ENCODE peak calls at places on chromosome X, in nine cellular contexts. One of them, this sample, is unnamed. For H3K9me3, the result is how much of the 10 kb centered on the place peaks cover.

GRCh38 chrX:53421772-53422090 is 723 bp downstream of the SMC1A start:
- DNase-seq in aorta: no peak
- DNase-seq in SK-N-SH: no peak
- DNase-seq in fibroblast of lung: no peak
- DNase-seq in colonic mucosa: no peak
- DNase-seq in stomach: no peak
- DNase-seq in MG63: no peak
- DNase-seq in CD8-positive, alpha-beta memory T cell: no peak
- DNase-seq in WERI-Rb-1: no peak
- DNase-seq in this sample: no peak

GRCh38 chrX:2464677-2465166 is 36.1 kb downstream of the DHRSX start:
- DNase-seq in aorta: no peak
- DNase-seq in SK-N-SH: no peak
- DNase-seq in fibroblast of lung: peak
- DNase-seq in colonic mucosa: no peak
- DNase-seq in stomach: no peak
- DNase-seq in MG63: no peak
- DNase-seq in CD8-positive, alpha-beta memory T cell: no peak
- DNase-seq in WERI-Rb-1: no peak
- DNase-seq in this sample: no peak

GRCh38 chrX:70452143-70452733 is 7.6 kb downstream of the DLG3 start:
- DNase-seq in aorta: peak
- DNase-seq in SK-N-SH: peak
- DNase-seq in fibroblast of lung: peak
- DNase-seq in colonic mucosa: peak
- DNase-seq in stomach: peak
- DNase-seq in MG63: peak
- DNase-seq in CD8-positive, alpha-beta memory T cell: peak
- DNase-seq in WERI-Rb-1: peak
- DNase-seq in this sample: peak

GRCh38 chrX:42732506-42732905 is 45.5 kb downstream of the PPP1R2C start:
- DNase-seq in aorta: no peak
- DNase-seq in SK-N-SH: no peak
- DNase-seq in fibroblast of lung: peak
- DNase-seq in colonic mucosa: no peak
- DNase-seq in stomach: no peak
- DNase-seq in MG63: peak
- DNase-seq in CD8-positive, alpha-beta memory T cell: no peak
- DNase-seq in WERI-Rb-1: no peak
- DNase-seq in this sample: no peak

GRCh38 chrX:130091976-130092522 is 18.2 kb downstream of the ELF4 start:
- DNase-seq in aorta: peak
- DNase-seq in SK-N-SH: no peak
- DNase-seq in fibroblast of lung: no peak
- DNase-seq in colonic mucosa: peak
- DNase-seq in stomach: peak
- DNase-seq in MG63: no peak
- DNase-seq in CD8-positive, alpha-beta memory T cell: peak
- DNase-seq in WERI-Rb-1: peak
- DNase-seq in this sample: peak

GRCh38 chrX:46587158-46587557 is 13.6 kb downstream of the CHST7 start:
- DNase-seq in aorta: no peak
- DNase-seq in SK-N-SH: no peak
- DNase-seq in fibroblast of lung: peak
- DNase-seq in colonic mucosa: no peak
- DNase-seq in stomach: no peak
- DNase-seq in MG63: peak
- DNase-seq in CD8-positive, alpha-beta memory T cell: no peak
- DNase-seq in WERI-Rb-1: no peak
- DNase-seq in this sample: no peak

GRCh38 chrX:65811558-65812228 is 144.2 kb downstream of the MSN start:
- DNase-seq in aorta: no peak
- DNase-seq in SK-N-SH: no peak
- DNase-seq in fibroblast of lung: no peak
- DNase-seq in colonic mucosa: no peak
- DNase-seq in stomach: no peak
- DNase-seq in MG63: no peak
- DNase-seq in CD8-positive, alpha-beta memory T cell: no peak
- DNase-seq in WERI-Rb-1: no peak
- DNase-seq in this sample: no peak

GRCh38 chrX:44343412-44343942 is at the start of gene EFHC2:
- DNase-seq in aorta: peak
- DNase-seq in SK-N-SH: peak
- DNase-seq in fibroblast of lung: peak
- DNase-seq in colonic mucosa: no peak
- DNase-seq in stomach: peak
- DNase-seq in MG63: peak
- DNase-seq in CD8-positive, alpha-beta memory T cell: peak
- DNase-seq in WERI-Rb-1: peak
- DNase-seq in this sample: peak

GRCh38 chrX:40470830-40471429 is 109.8 kb upstream of the ATP6AP2 start:
- DNase-seq in aorta: no peak
- DNase-seq in SK-N-SH: no peak
- DNase-seq in fibroblast of lung: peak
- DNase-seq in colonic mucosa: no peak
- DNase-seq in stomach: no peak
- DNase-seq in MG63: no peak
- DNase-seq in CD8-positive, alpha-beta memory T cell: no peak
- DNase-seq in WERI-Rb-1: peak
- DNase-seq in this sample: no peak

GRCh38 chrX:149825424-149825823 is 43.7 kb downstream of the MAGEA9 start:
- DNase-seq in aorta: no peak
- DNase-seq in SK-N-SH: peak
- DNase-seq in fibroblast of lung: no peak
- DNase-seq in colonic mucosa: no peak
- DNase-seq in stomach: no peak
- DNase-seq in MG63: peak
- DNase-seq in CD8-positive, alpha-beta memory T cell: peak
- DNase-seq in WERI-Rb-1: peak
- DNase-seq in this sample: no peak

GRCh38 chrX:17559728-17560379 is 177.4 kb upstream of the SCML1 start:
- DNase-seq in aorta: no peak
- DNase-seq in SK-N-SH: no peak
- DNase-seq in fibroblast of lung: peak
- DNase-seq in colonic mucosa: no peak
- DNase-seq in stomach: peak
- DNase-seq in MG63: peak
- DNase-seq in CD8-positive, alpha-beta memory T cell: no peak
- DNase-seq in WERI-Rb-1: no peak
- DNase-seq in this sample: no peak

GRCh38 chrX:65630771-65631170 is 36.7 kb upstream of the MSN start:
- DNase-seq in aorta: no peak
- DNase-seq in SK-N-SH: no peak
- DNase-seq in fibroblast of lung: no peak
- DNase-seq in colonic mucosa: no peak
- DNase-seq in stomach: no peak
- DNase-seq in MG63: no peak
- DNase-seq in CD8-positive, alpha-beta memory T cell: no peak
- DNase-seq in WERI-Rb-1: no peak
- DNase-seq in this sample: no peak

GRCh38 chrX:153782324-153782723 is 1.5 kb downstream of the SRPK3 start:
- DNase-seq in aorta: no peak
- DNase-seq in SK-N-SH: no peak
- DNase-seq in fibroblast of lung: no peak
- DNase-seq in colonic mucosa: no peak
- DNase-seq in stomach: no peak
- DNase-seq in MG63: no peak
- DNase-seq in CD8-positive, alpha-beta memory T cell: no peak
- DNase-seq in WERI-Rb-1: peak
- DNase-seq in this sample: no peak

GRCh38 chrX:79259073-79259689 is 108.0 kb downstream of the ITM2A start:
- DNase-seq in aorta: no peak
- DNase-seq in SK-N-SH: no peak
- DNase-seq in fibroblast of lung: no peak
- DNase-seq in colonic mucosa: no peak
- DNase-seq in stomach: no peak
- DNase-seq in MG63: no peak
- DNase-seq in CD8-positive, alpha-beta memory T cell: peak
- DNase-seq in WERI-Rb-1: no peak
- DNase-seq in this sample: no peak

GRCh38 chrX:119236599-119237525 is 777 bp downstream of the PGRMC1 start:
- DNase-seq in aorta: peak
- DNase-seq in SK-N-SH: peak
- DNase-seq in fibroblast of lung: peak
- DNase-seq in colonic mucosa: peak
- DNase-seq in stomach: peak
- DNase-seq in MG63: peak
- DNase-seq in CD8-positive, alpha-beta memory T cell: peak
- DNase-seq in WERI-Rb-1: peak
- DNase-seq in this sample: no peak

GRCh38 chrX:64977051-64977450 is 801 bp upstream of the ZC4H2 start:
- DNase-seq in aorta: no peak
- DNase-seq in SK-N-SH: no peak
- DNase-seq in fibroblast of lung: no peak
- DNase-seq in colonic mucosa: no peak
- DNase-seq in stomach: no peak
- DNase-seq in MG63: no peak
- DNase-seq in CD8-positive, alpha-beta memory T cell: no peak
- DNase-seq in WERI-Rb-1: no peak
- DNase-seq in this sample: no peak

GRCh38 chrX:151821226-151821625 is 86.7 kb downstream of the CNGA2 start:
- DNase-seq in aorta: no peak
- DNase-seq in SK-N-SH: no peak
- DNase-seq in fibroblast of lung: no peak
- DNase-seq in colonic mucosa: no peak
- DNase-seq in stomach: no peak
- DNase-seq in MG63: no peak
- DNase-seq in CD8-positive, alpha-beta memory T cell: no peak
- DNase-seq in WERI-Rb-1: no peak
- DNase-seq in this sample: no peak
- H3K9me3 ChIP-seq in aorta: under half
- H3K9me3 ChIP-seq in SK-N-SH: under half
- H3K9me3 ChIP-seq in fibroblast of lung: under half
- H3K9me3 ChIP-seq in colonic mucosa: under half
- H3K9me3 ChIP-seq in stomach: under half
- H3K9me3 ChIP-seq in MG63: under half
- H3K9me3 ChIP-seq in CD8-positive, alpha-beta memory T cell: under half
- H3K9me3 ChIP-seq in WERI-Rb-1: under half
- H3K9me3 ChIP-seq in this sample: under half

GRCh38 chrX:136201601-136202000 is 49.6 kb downstream of the MAP7D3 start:
- DNase-seq in aorta: no peak
- DNase-seq in SK-N-SH: no peak
- DNase-seq in fibroblast of lung: no peak
- DNase-seq in colonic mucosa: no peak
- DNase-seq in stomach: no peak
- DNase-seq in MG63: no peak
- DNase-seq in CD8-positive, alpha-beta memory T cell: no peak
- DNase-seq in WERI-Rb-1: no peak
- DNase-seq in this sample: no peak
- H3K4me3 ChIP-seq in aorta: no peak
- H3K4me3 ChIP-seq in SK-N-SH: no peak
- H3K4me3 ChIP-seq in fibroblast of lung: no peak
- H3K4me3 ChIP-seq in colonic mucosa: no peak
- H3K4me3 ChIP-seq in stomach: peak
- H3K4me3 ChIP-seq in MG63: no peak
- H3K4me3 ChIP-seq in CD8-positive, alpha-beta memory T cell: no peak
- H3K4me3 ChIP-seq in WERI-Rb-1: no peak
- H3K4me3 ChIP-seq in this sample: no peak

GRCh38 chrX:148269513-148269912 is 230.9 kb upstream of the AFF2 start:
- DNase-seq in aorta: no peak
- DNase-seq in SK-N-SH: no peak
- DNase-seq in fibroblast of lung: no peak
- DNase-seq in colonic mucosa: no peak
- DNase-seq in stomach: no peak
- DNase-seq in MG63: no peak
- DNase-seq in CD8-positive, alpha-beta memory T cell: no peak
- DNase-seq in WERI-Rb-1: no peak
- DNase-seq in this sample: no peak
- H3K9me3 ChIP-seq in aorta: under half
- H3K9me3 ChIP-seq in SK-N-SH: under half
- H3K9me3 ChIP-seq in fibroblast of lung: under half
- H3K9me3 ChIP-seq in colonic mucosa: under half
- H3K9me3 ChIP-seq in stomach: under half
- H3K9me3 ChIP-seq in MG63: under half
- H3K9me3 ChIP-seq in CD8-positive, alpha-beta memory T cell: under half
- H3K9me3 ChIP-seq in WERI-Rb-1: under half
- H3K9me3 ChIP-seq in this sample: under half

GRCh38 chrX:48833531-48834138 is 1.8 kb downstream of the PCSK1N start:
- DNase-seq in aorta: no peak
- DNase-seq in SK-N-SH: peak
- DNase-seq in fibroblast of lung: no peak
- DNase-seq in colonic mucosa: no peak
- DNase-seq in stomach: no peak
- DNase-seq in MG63: no peak
- DNase-seq in CD8-positive, alpha-beta memory T cell: no peak
- DNase-seq in WERI-Rb-1: no peak
- DNase-seq in this sample: no peak
- H3K4me3 ChIP-seq in aorta: no peak
- H3K4me3 ChIP-seq in SK-N-SH: peak
- H3K4me3 ChIP-seq in fibroblast of lung: no peak
- H3K4me3 ChIP-seq in colonic mucosa: no peak
- H3K4me3 ChIP-seq in stomach: no peak
- H3K4me3 ChIP-seq in MG63: no peak
- H3K4me3 ChIP-seq in CD8-positive, alpha-beta memory T cell: no peak
- H3K4me3 ChIP-seq in WERI-Rb-1: no peak
- H3K4me3 ChIP-seq in this sample: no peak

GRCh38 chrX:38616904-38617303 is 55.6 kb downstream of the TSPAN7 start:
- DNase-seq in aorta: no peak
- DNase-seq in SK-N-SH: no peak
- DNase-seq in fibroblast of lung: no peak
- DNase-seq in colonic mucosa: no peak
- DNase-seq in stomach: no peak
- DNase-seq in MG63: no peak
- DNase-seq in CD8-positive, alpha-beta memory T cell: no peak
- DNase-seq in WERI-Rb-1: no peak
- DNase-seq in this sample: no peak
- H3K9me3 ChIP-seq in aorta: under half
- H3K9me3 ChIP-seq in SK-N-SH: under half
- H3K9me3 ChIP-seq in fibroblast of lung: under half
- H3K9me3 ChIP-seq in colonic mucosa: under half
- H3K9me3 ChIP-seq in stomach: under half
- H3K9me3 ChIP-seq in MG63: under half
- H3K9me3 ChIP-seq in CD8-positive, alpha-beta memory T cell: under half
- H3K9me3 ChIP-seq in WERI-Rb-1: under half
- H3K9me3 ChIP-seq in this sample: under half

DNA sequence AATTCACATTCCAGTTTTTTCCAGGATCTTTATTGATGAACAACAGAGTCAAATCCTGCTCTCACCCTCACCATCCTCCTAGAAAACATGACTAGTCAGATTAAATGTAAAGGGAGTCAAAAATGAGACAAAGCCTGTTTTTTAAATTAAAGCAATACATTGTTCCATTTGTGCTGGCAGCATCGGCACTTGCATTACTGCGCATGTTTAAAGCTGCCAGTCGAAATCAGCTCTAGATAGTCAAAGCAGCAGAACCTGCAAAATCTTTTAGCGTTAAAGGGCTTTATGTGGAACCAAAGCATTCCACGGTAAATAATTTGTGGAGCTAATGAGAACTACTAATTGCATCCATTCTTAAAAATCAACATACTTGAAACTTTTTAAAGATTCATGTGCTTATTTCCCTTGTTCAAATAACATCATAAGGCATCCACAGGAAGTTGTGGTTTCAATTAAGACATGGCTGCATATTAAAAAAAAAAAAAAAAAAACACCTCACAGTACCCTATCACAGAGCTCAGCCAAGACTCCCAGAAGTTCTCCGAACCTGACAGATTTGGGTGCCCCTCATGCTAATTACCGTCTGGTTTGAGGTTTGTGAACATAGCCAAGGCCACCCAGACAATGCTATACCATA is 82.2 kb downstream of the SH3KBP1 start:
- DNase-seq in aorta: no peak
- DNase-seq in SK-N-SH: no peak
- DNase-seq in fibroblast of lung: no peak
- DNase-seq in colonic mucosa: no peak
- DNase-seq in stomach: no peak
- DNase-seq in MG63: no peak
- DNase-seq in CD8-positive, alpha-beta memory T cell: peak
- DNase-seq in WERI-Rb-1: no peak
- DNase-seq in this sample: no peak
- H3K4me3 ChIP-seq in aorta: no peak
- H3K4me3 ChIP-seq in SK-N-SH: no peak
- H3K4me3 ChIP-seq in fibroblast of lung: no peak
- H3K4me3 ChIP-seq in colonic mucosa: no peak
- H3K4me3 ChIP-seq in stomach: no peak
- H3K4me3 ChIP-seq in MG63: no peak
- H3K4me3 ChIP-seq in CD8-positive, alpha-beta memory T cell: peak
- H3K4me3 ChIP-seq in WERI-Rb-1: no peak
- H3K4me3 ChIP-seq in this sample: no peak

This sample was measured in left lung.